ENCODE peak calls at places on chromosomes 3 and 15, in ten cellular contexts. U, C, L, M, F, A, O, W, I and J are unnamed samples.

GRCh38 chr15:52419494-52419893 is 109.2 kb downstream of the MYO5A start:
- DNase-seq in M (no peak), I (no peak), U (no peak), A (no peak), L (no peak), W (no peak), C (no peak), O (no peak), F (peak; percentile 89), J (no peak)

GRCh38 chr15:73368301-73369072 is at the start of gene HCN4:
- DNase-seq in C (peak; percentile 63), I (no peak), O (no peak), W (no peak), M (no peak), A (no peak), L (no peak), F (no peak), U (no peak), J (no peak)

GRCh38 chr3:117322866-117323265 is 613.3 kb downstream of the TUSC7 start:
- DNase-seq in O (no peak), L (no peak), W (no peak), A (peak; percentile 17), M (no peak), U (no peak), I (no peak), F (peak; percentile 25), C (no peak), J (no peak)

GRCh38 chr3:37905987-37906674 is 44.5 kb downstream of the CTDSPL start:
- DNase-seq in C (peak; percentile 45), U (no peak), A (no peak), F (peak; percentile 87), L (no peak), I (no peak), O (no peak), W (no peak), M (no peak), J (no peak)

GRCh38 chr3:18579659-18580058 is 154.5 kb upstream of the SATB1 start:
- DNase-seq in L (no peak), A (peak; percentile 55), F (no peak), U (no peak), O (no peak), W (no peak), I (no peak), C (no peak), M (no peak), J (no peak)

GRCh38 chr15:74845208-74845568 is 2.2 kb upstream of the ULK3 start:
- DNase-seq in M (no peak), C (no peak), O (no peak), A (no peak), I (no peak), L (no peak), F (no peak), W (no peak), U (peak; percentile 86), J (peak; percentile 63)

GRCh38 chr15:43513550-43513949 is 3.9 kb upstream of the MAP1A start:
- DNase-seq in I (no peak), U (no peak), W (no peak), C (no peak), L (no peak), O (no peak), F (no peak), M (no peak), A (no peak), J (no peak)

GRCh38 chr3:187288176-187288893 is 3.2 kb downstream of the MASP1 start:
- DNase-seq in I (no peak), C (peak; percentile 49), O (no peak), M (no peak), W (no peak), A (no peak), U (no peak), L (no peak), F (peak; percentile 47), J (no peak)

GRCh38 chr3:107630779-107631178 is 108.0 kb downstream of the BBX start:
- DNase-seq in O (no peak), F (no peak), I (no peak), U (no peak), C (no peak), W (no peak), A (peak; percentile 37), M (no peak), L (no peak), J (no peak)

GRCh38 chr15:81160312-81161214 is 26.5 kb downstream of the CFAP161 start:
- DNase-seq in I (peak; percentile 11), M (peak; percentile 73), O (no peak), L (peak; percentile 76), F (peak; percentile 63), C (peak; percentile 83), W (no peak), U (no peak), A (no peak), J (no peak)

DNA sequence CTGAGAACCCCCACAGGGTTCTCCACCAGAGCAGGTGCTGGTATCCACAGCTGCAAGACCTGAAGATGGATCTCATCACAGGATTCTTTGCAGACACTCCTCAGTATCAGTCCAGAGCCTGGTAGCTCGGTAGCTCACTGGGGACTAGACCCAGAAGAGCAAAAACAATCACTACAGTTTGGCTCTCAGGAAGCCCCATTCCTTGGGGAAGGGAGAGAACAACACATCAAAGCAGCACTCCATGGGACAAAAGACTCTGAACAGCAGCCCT is 22.2 kb downstream of the STRIT1 start:
- DNase-seq in F (no peak), U (no peak), C (no peak), W (no peak), L (no peak), A (no peak), I (no peak), M (no peak), O (no peak), J (no peak)
- H3K4me3 ChIP-seq in F (no peak overlapping the region), U (no peak overlapping the region), C (no peak overlapping the region), W (no peak overlapping the region), L (no peak overlapping the region), A (no peak overlapping the region), I (no peak overlapping the region), M (no peak overlapping the region), O (no peak overlapping the region), J (no peak overlapping the region)

GRCh38 chr15:88631464-88632028 is 7.3 kb upstream of the ISG20 start:
- DNase-seq in I (peak; percentile 9), L (no peak), M (no peak), W (no peak), A (no peak), F (no peak), C (no peak), O (no peak), U (peak; percentile 85), J (no peak)
- TF ChIP-seq POLR2A in I (no peak), L (no peak), M (no peak), W (no peak), A (no peak), F (no peak), C (no peak), O (no peak), U (no peak), J (no peak)

GRCh38 chr3:63279442-63279841 is 1.3 kb downstream of the SYNPR start:
- DNase-seq in U (no peak), M (no peak), F (no peak), C (no peak), O (no peak), L (no peak), A (no peak), I (no peak), W (no peak), J (no peak)

GRCh38 chr3:63279000-63279366 is 875 bp downstream of the SYNPR start:
- DNase-seq in M (no peak), L (no peak), F (no peak), O (no peak), U (no peak), I (no peak), A (no peak), W (no peak), C (no peak), J (no peak)

GRCh38 chr3:63274359-63274758 is 3.7 kb upstream of the SYNPR start:
- DNase-seq in W (no peak), U (no peak), I (no peak), M (no peak), F (no peak), L (no peak), O (no peak), A (no peak), C (no peak), J (no peak)

GRCh38 chr3:63278171-63278999 is at the start of gene SYNPR:
- DNase-seq in I (no peak), M (no peak), U (no peak), W (no peak), L (no peak), A (no peak), F (no peak), C (no peak), O (no peak), J (peak; percentile 23)
- H3K4me3 ChIP-seq in I (no peak within 1 kb of the TSS), M (no peak within 1 kb of the TSS), U (no peak within 1 kb of the TSS), W (no peak within 1 kb of the TSS), L (no peak within 1 kb of the TSS), A (no peak within 1 kb of the TSS), F (no peak within 1 kb of the TSS), C (peak within 1 kb of the TSS; percentile 25), O (peak within 1 kb of the TSS; percentile 10), J (no peak within 1 kb of the TSS)

GRCh38 chr3:158110658-158111018 is 749 bp downstream of the RSRC1 start:
- DNase-seq in W (no peak), M (no peak), I (no peak), L (no peak), O (no peak), C (no peak), A (no peak), F (no peak), U (no peak), J (no peak)

GRCh38 chr3:158109295-158109803 is 540 bp upstream of the RSRC1 start:
- DNase-seq in O (no peak), L (no peak), M (no peak), U (no peak), C (no peak), I (no peak), W (no peak), A (no peak), F (no peak), J (no peak)

GRCh38 chr3:158111861-158112260 is 2.0 kb downstream of the RSRC1 start:
- DNase-seq in W (no peak), C (no peak), A (peak; percentile 72), F (no peak), O (no peak), U (no peak), M (no peak), I (no peak), L (no peak), J (no peak)

GRCh38 chr3:158108596-158108995 is 1.3 kb upstream of the RSRC1 start:
- DNase-seq in O (no peak), I (no peak), U (no peak), C (no peak), W (no peak), A (no peak), L (no peak), M (no peak), F (no peak), J (no peak)

DNA sequence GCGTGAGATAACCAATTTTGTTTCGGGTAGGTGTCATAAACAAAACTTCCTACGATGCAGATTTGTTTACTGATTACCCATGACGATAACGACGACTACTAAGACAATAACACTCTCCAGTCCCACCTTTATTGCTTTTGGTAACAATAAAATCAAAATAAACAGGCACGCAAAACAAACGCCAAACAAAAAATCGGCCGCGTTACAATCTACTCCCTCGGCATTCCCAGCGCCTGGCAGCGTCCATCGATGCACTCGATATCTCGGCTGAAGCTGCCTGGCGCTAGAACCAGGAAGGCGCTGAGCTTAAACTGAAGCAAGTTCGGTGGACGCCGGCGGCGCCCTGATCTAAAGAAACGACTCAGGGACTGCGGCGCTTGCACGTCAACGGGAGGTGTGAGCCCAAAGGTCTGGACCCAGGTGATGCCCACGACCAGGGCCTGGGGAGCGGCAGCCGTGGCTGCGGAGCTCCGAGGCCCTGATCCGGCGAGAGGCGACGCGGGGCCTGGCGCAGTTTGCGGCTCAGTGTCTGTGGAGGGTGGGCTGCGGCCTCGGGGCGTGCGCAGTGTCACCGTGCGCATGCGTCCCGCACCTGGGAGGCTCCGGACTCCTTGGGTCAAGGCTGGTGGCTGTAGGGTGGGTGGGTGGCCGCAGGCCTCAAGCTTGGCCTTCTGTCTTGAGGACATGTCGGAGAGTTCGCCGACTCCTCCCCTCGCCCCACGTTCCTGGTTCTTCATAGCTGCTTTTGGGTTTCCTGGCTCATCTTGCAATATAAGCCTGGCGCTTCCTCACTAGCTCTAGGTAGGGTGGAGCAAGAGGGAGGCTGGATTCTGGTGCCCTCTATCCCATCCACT is at the start of gene RSRC1:
- DNase-seq in I (peak; percentile 86), M (peak; percentile 83), L (peak; percentile 85), W (peak; percentile 89), U (peak; percentile 96), C (peak; percentile 88), F (peak; percentile 89), A (peak; percentile 90), O (peak; percentile 85), J (peak; percentile 77)
- TF ChIP-seq POLR2A in I (peak; percentile 53), M (no peak), L (no peak), W (peak; percentile 95), U (no peak), C (peak; percentile 22), F (peak; percentile 74), A (peak; percentile 74), O (no peak), J (no peak)